ENCODE peak calls at places on chromosomes 6 and 20, in five cellular contexts. U is sigmoid colon, N is transverse colon, W is Peyer's patch, G is ovary. L is an unnamed sample.

GRCh38 chr6:8029243-8029870 is 34.8 kb downstream of the BLOC1S5 start:
- DNase-seq in U (no peak), N (no peak), W (no peak), G (no peak), L (peak)

GRCh38 chr6:130837067-130837466 is 9.9 kb downstream of the SMLR1 start:
- DNase-seq in U (no peak), N (no peak), W (no peak), G (no peak), L (no peak)

GRCh38 chr6:117918454-117918853 is 11.4 kb downstream of the SLC35F1 start:
- DNase-seq in U (no peak), N (no peak), W (no peak), G (no peak), L (peak)

GRCh38 chr20:35314460-35315198 is 22.4 kb upstream of the FAM83C start:
- DNase-seq in U (no peak), N (no peak), W (no peak), G (no peak), L (no peak)

GRCh38 chr20:33463332-33464101 is 20.0 kb upstream of the SNTA1 start:
- DNase-seq in U (no peak), N (no peak), W (no peak), G (no peak), L (no peak)

GRCh38 chr20:11676618-11677289 is 240.9 kb upstream of the BTBD3 start:
- DNase-seq in U (no peak), N (peak), W (no peak), G (no peak), L (peak)

GRCh38 chr20:37837934-37838333 is 65.0 kb upstream of the VSTM2L start:
- DNase-seq in U (no peak), N (no peak), W (no peak), G (no peak), L (no peak)

GRCh38 chr6:7671076-7671475 is 54.8 kb upstream of the BMP6 start:
- DNase-seq in U (no peak), N (no peak), W (no peak), G (no peak), L (no peak)

GRCh38 chr6:151005126-151005525 is 139.6 kb downstream of the MTHFD1L start:
- DNase-seq in U (no peak), N (no peak), W (no peak), G (no peak), L (no peak)

GRCh38 chr20:51710503-51710902 is 57.7 kb downstream of the ATP9A start:
- DNase-seq in U (no peak), N (no peak), W (no peak), G (no peak), L (no peak)

GRCh38 chr6:95404777-95405176 is 172.6 kb upstream of the MANEA start:
- DNase-seq in U (no peak), N (no peak), W (no peak), G (no peak), L (no peak)

GRCh38 chr6:121503633-121504032 is 68.2 kb downstream of the GJA1 start:
- DNase-seq in U (no peak), N (no peak), W (no peak), G (no peak), L (no peak)

GRCh38 chr20:63580796-63581461 is 6.9 kb upstream of the HELZ2 start:
- DNase-seq in U (peak), N (peak), W (peak), G (no peak), L (peak)

GRCh38 chr20:6940052-6940451 is 172.6 kb downstream of the BMP2 start:
- DNase-seq in U (no peak), N (no peak), W (no peak), G (no peak), L (peak)

GRCh38 chr6:69825904-69826303 is 29.1 kb upstream of the LMBRD1 start:
- DNase-seq in U (no peak), N (no peak), W (no peak), G (no peak), L (peak)
- TF ChIP-seq POLR2A in U (no peak), N (no peak), W (no peak), G (no peak), L (no peak)

DNA sequence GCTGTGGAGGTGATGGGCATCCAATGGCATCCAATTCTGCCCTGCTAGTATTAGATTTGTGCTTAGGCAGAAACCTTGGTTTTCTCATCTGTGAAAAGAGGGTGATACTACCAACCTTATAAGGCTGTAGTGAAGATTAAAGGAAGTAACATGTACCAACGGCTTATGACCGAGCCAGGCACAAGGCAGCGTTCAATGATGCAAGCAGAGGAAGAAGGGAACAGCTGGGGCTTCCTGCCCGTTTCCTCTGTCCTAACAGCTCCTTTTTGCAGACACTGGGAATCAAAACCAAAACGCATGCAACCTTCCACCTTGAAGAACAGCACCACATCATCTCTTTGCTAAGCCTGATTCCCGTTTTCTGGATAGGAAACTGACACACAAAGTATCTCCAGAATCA is 1.2 kb downstream of the SLC22A16 start:
- DNase-seq in U (no peak), N (no peak), W (no peak), G (no peak), L (peak)
- TF ChIP-seq POLR2A in U (no peak), N (no peak), W (no peak), G (no peak), L (peak)

DNA sequence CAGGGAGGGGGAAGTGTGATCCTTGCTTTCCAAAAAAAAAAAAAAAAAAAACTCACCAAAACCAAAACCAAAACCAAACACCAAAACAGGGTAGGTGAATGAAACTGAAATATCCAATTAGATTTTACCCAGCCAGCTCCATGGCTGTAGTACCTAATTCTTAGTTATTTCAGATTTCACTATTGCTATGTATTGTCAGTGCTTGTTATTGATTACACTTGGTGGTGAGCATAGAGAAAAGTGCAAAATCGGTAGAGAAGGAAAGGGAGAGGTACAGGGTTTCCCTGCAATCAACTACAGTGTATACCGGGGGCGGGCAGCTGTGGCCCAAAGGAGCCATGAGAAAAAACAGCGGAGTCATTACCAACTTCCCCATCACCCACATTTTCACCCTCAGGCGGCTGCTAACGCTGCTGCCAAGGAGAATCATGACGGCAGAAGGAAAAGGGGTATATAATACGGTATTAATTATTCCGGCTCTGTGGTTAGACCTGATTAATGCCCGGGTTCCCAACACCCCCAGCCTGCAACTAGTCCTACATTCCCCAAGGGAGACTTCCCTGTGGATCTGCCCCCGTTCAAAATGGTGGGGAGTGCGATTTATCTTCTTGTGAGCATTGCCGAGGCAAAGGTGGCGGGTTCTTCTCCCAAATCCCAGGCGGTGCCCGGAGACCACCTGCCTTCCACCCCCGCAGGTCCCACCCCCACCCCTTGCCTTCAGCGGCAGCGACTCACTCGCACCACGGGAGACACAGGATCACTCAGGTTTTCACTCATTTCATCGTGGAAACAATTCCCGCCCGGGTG is at the start of gene C6orf62:
- DNase-seq in U (no peak), N (peak), W (peak), G (peak), L (peak)
- TF ChIP-seq POLR2A in U (no peak), N (peak), W (no peak), G (no peak), L (no peak)

GRCh38 chr20:47318027-47318595 is 38.4 kb downstream of the ZMYND8 start:
- DNase-seq in U (peak), N (peak), W (no peak), G (peak), L (peak)
- TF ChIP-seq POLR2A in U (no peak), N (no peak), W (no peak), G (no peak), L (no peak)

GRCh38 chr6:33093857-33094256 is 18.1 kb downstream of the HLA-DPB1 start:
- DNase-seq in U (no peak), N (no peak), W (no peak), G (no peak), L (no peak)

GRCh38 chr6:33092385-33092784 is 16.6 kb downstream of the HLA-DPB1 start:
- DNase-seq in U (no peak), N (no peak), W (no peak), G (no peak), L (no peak)

GRCh38 chr6:33091957-33092356 is 16.2 kb downstream of the HLA-DPB1 start:
- DNase-seq in U (no peak), N (peak), W (peak), G (no peak), L (peak)

DNA sequence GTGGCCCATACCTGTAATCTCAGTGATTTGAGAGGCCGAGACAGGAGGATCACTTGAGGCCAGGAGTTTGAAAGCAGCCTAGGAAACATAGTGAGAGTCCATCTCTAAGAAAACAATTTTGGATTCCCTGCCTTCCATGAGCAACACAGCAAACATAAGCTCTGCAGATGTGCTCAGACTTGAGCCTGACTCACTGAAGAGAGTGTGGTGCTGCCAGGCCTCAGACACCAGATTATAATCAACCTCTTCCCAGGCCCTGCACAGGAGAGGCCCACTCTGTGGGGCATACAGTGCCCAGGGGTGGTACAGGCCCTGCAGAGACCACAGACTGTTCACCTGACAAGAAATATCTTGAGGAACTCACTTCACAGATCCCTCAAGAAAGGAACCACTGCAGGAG is 19.9 kb downstream of the HLA-DPB1 start:
- DNase-seq in U (no peak), N (no peak), W (no peak), G (no peak), L (no peak)
- TF ChIP-seq POLR2A in U (no peak), N (no peak), W (no peak), G (no peak), L (no peak)

GRCh38 chr20:49610701-49611538 is 43.0 kb upstream of the PTGIS start:
- DNase-seq in U (peak), N (peak), W (peak), G (peak), L (peak)
- TF ChIP-seq POLR2A in U (no peak), N (no peak), W (no peak), G (peak), L (no peak)

GRCh38 chr6:72560721-72561593 is 60.9 kb upstream of the KCNQ5 start:
- DNase-seq in U (no peak), N (no peak), W (no peak), G (no peak), L (no peak)

GRCh38 chr6:72554203-72554564 is 67.7 kb upstream of the KCNQ5 start:
- DNase-seq in U (no peak), N (no peak), W (no peak), G (no peak), L (no peak)

GRCh38 chr6:72554761-72555221 is 67.1 kb upstream of the KCNQ5 start:
- DNase-seq in U (no peak), N (no peak), W (no peak), G (no peak), L (no peak)

GRCh38 chr6:72561629-72562028 is 60.2 kb upstream of the KCNQ5 start:
- DNase-seq in U (no peak), N (no peak), W (no peak), G (no peak), L (no peak)

GRCh38 chr6:72559067-72559466 is 62.8 kb upstream of the KCNQ5 start:
- DNase-seq in U (no peak), N (no peak), W (no peak), G (no peak), L (no peak)
- TF ChIP-seq POLR2A in U (no peak), N (no peak), W (no peak), G (no peak), L (no peak)

L was measured in NB4.